ENCODE peak calls at places on chromosomes 5 and 9, in nine cellular contexts. F is neuronal stem cell; X is CD8-positive, alpha-beta T cell; T is H9; C is breast epithelium; Y is mammary epithelial cell; E is GM23338; K is ovary; D is PC-3. M is an unnamed sample. For H3K4me1 and H3K27me3, the result is how much of the 10 kb centered on the place peaks cover.

GRCh38 chr5:171521219-171521633 is 101.8 kb downstream of the FGF18 start:
- DNase-seq in F (no peak), X (no peak), T (peak), C (no peak), Y (peak), E (peak), K (peak), D (peak), M (no peak)

GRCh38 chr5:40734986-40735385 is 20.8 kb downstream of the TTC33 start:
- DNase-seq in F (no peak), X (no peak), T (no peak), C (no peak), Y (no peak), E (no peak), K (no peak), D (peak), M (no peak)

GRCh38 chr5:69498384-69498783 is 5.8 kb downstream of the OCLN start:
- DNase-seq in F (no peak), X (no peak), T (no peak), C (no peak), Y (no peak), E (no peak), K (no peak), D (peak), M (no peak)

GRCh38 chr5:55497712-55498111 is 37.1 kb downstream of the PLPP1 start:
- DNase-seq in F (no peak), X (no peak), T (no peak), C (no peak), Y (no peak), E (no peak), K (no peak), D (no peak), M (no peak)

GRCh38 chr9:806285-807156 is 35.0 kb upstream of the DMRT1 start:
- DNase-seq in F (peak), X (no peak), T (no peak), C (no peak), Y (peak), E (peak), K (no peak), D (peak), M (peak)

GRCh38 chr5:103862398-103862797 is 299.8 kb upstream of the NUDT12 start:
- DNase-seq in F (no peak), X (no peak), T (no peak), C (no peak), Y (no peak), E (no peak), K (no peak), D (no peak), M (no peak)

GRCh38 chr5:134142088-134142487 is 27.6 kb downstream of the TCF7 start:
- DNase-seq in F (no peak), X (no peak), T (peak), C (peak), Y (no peak), E (no peak), K (no peak), D (no peak), M (no peak)

GRCh38 chr9:112546149-112547012 is 59.8 kb downstream of the KIAA1958 start:
- DNase-seq in F (no peak), X (no peak), T (no peak), C (no peak), Y (peak), E (peak), K (no peak), D (no peak), M (no peak)

GRCh38 chr5:106454651-106455415 is 1215.9 kb downstream of the EFNA5 start:
- DNase-seq in F (peak), X (no peak), T (peak), C (no peak), Y (peak), E (peak), K (no peak), D (peak), M (no peak)

GRCh38 chr5:97044057-97044456 is 98.4 kb downstream of the LIX1 start:
- DNase-seq in F (no peak), X (no peak), T (peak), C (no peak), Y (peak), E (peak), K (no peak), D (peak), M (no peak)

GRCh38 chr5:111930407-111930806 is 173.4 kb upstream of the NREP start:
- DNase-seq in F (no peak), X (no peak), T (no peak), C (no peak), Y (no peak), E (no peak), K (no peak), D (no peak), M (no peak)

GRCh38 chr9:17021379-17021970 is 113.4 kb upstream of the CNTLN start:
- DNase-seq in F (no peak), X (no peak), T (no peak), C (no peak), Y (no peak), E (no peak), K (no peak), D (no peak), M (no peak)

GRCh38 chr9:120892748-120893584 is 16.0 kb upstream of the PHF19 start:
- DNase-seq in F (no peak), X (peak), T (no peak), C (no peak), Y (peak), E (no peak), K (no peak), D (peak), M (peak)

GRCh38 chr9:137030006-137030405 is 1.9 kb downstream of the FUT7 start:
- DNase-seq in F (no peak), X (no peak), T (no peak), C (no peak), Y (no peak), E (no peak), K (no peak), D (no peak), M (no peak)

GRCh38 chr9:113154936-113155335 is 4.1 kb downstream of the SLC31A2 start:
- DNase-seq in F (no peak), X (no peak), T (no peak), C (no peak), Y (no peak), E (no peak), K (no peak), D (no peak), M (no peak)

GRCh38 chr5:5288236-5288635 is 134.2 kb upstream of the ICE1 start:
- DNase-seq in F (no peak), X (no peak), T (no peak), C (no peak), Y (peak), E (no peak), K (no peak), D (peak), M (no peak)

GRCh38 chr5:105695916-105696315 is 1974.8 kb downstream of the EFNA5 start:
- DNase-seq in F (peak), X (no peak), T (peak), C (no peak), Y (no peak), E (peak), K (no peak), D (no peak), M (no peak)

GRCh38 chr5:148125641-148126040 is 42.7 kb upstream of the SPINK14 start:
- DNase-seq in F (no peak), X (no peak), T (no peak), C (no peak), Y (peak), E (peak), K (no peak), D (peak), M (no peak)

GRCh38 chr5:36422957-36423356 is 121.3 kb upstream of the RANBP3L start:
- DNase-seq in F (no peak), X (no peak), T (no peak), C (no peak), Y (peak), E (no peak), K (no peak), D (peak), M (no peak)

GRCh38 chr9:14221558-14221957 is 92.4 kb downstream of the NFIB start:
- DNase-seq in F (no peak), X (no peak), T (no peak), C (no peak), Y (peak), E (no peak), K (no peak), D (peak), M (no peak)

DNA sequence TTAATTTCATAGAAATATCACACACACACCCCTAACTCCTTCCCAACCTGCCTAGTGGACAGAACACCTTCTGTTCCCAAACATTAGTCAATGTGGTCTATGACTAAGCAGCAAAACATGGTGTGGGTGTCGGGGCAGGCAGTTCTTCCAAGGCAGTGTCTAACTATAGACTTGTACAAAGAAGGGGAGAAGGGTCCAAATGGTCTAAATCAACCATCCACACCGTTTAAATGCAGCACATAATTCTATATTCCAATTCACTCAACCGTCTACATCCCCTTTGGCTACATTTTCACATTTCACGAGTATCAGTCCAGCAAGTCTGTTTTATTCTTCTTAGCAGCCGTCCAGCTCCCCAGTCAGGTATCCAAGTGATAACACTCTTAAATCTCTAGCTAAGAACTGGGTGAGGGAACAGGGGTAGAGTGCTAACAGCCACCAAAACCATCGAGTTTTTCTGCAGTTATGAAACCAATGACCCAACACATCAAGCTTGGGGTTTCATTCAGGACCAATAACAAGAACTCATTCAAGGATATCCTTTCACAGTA is 3.4 kb downstream of the ZNF608 start:
- DNase-seq in F (no peak), X (no peak), T (no peak), C (peak), Y (peak), E (no peak), K (peak), D (peak), M (no peak)
- H3K4me1 ChIP-seq in F (under half), X (under half), T (under half), C (under half), Y (under half), E (half or more), K (under half), D (half or more), M (under half)

GRCh38 chr5:176521699-176522263 is 15.4 kb downstream of the RNF44 start:
- DNase-seq in F (no peak), X (no peak), T (no peak), C (no peak), Y (no peak), E (no peak), K (no peak), D (no peak), M (no peak)
- H3K27me3 ChIP-seq in F (under half), X (under half), T (under half), C (under half), Y (under half), E (under half), K (under half), D (under half), M (under half)

GRCh38 chr5:39158127-39158593 is 61.2 kb downstream of the FYB1 start:
- DNase-seq in F (no peak), X (no peak), T (no peak), C (no peak), Y (peak), E (no peak), K (no peak), D (peak), M (peak)

GRCh38 chr5:39159986-39160490 is 59.3 kb downstream of the FYB1 start:
- DNase-seq in F (no peak), X (no peak), T (no peak), C (no peak), Y (no peak), E (no peak), K (no peak), D (no peak), M (no peak)

GRCh38 chr5:39157679-39158078 is 61.7 kb downstream of the FYB1 start:
- DNase-seq in F (no peak), X (no peak), T (no peak), C (no peak), Y (no peak), E (no peak), K (no peak), D (no peak), M (no peak)

GRCh38 chr5:39158786-39159185 is 60.6 kb downstream of the FYB1 start:
- DNase-seq in F (no peak), X (no peak), T (no peak), C (no peak), Y (no peak), E (no peak), K (no peak), D (no peak), M (no peak)

GRCh38 chr5:39156082-39156481 is 63.3 kb downstream of the FYB1 start:
- DNase-seq in F (no peak), X (no peak), T (no peak), C (no peak), Y (no peak), E (no peak), K (no peak), D (no peak), M (no peak)
- H3K4me1 ChIP-seq in F (under half), X (half or more), T (under half), C (under half), Y (under half), E (under half), K (under half), D (under half), M (half or more)

DNA sequence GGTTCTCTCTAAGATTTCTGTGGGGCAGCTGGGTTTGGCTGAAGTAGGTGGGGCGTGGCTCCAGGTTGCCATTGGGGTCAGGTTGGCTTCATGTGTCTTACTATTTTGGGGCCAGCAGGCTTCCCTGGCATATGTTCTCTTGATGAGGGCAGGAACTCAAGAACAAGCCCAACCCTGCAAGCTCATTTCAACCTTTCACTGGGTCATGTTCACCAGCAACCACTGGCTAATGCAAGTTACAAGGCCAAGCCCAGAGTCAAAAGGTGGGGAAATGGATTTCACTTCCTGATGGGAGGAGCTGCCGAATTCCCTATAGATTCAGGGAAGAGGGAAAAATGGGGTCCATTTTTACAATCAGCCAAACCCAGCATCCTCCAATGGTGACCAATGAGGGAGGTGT is 34.0 kb upstream of the HAND1 start:
- DNase-seq in F (no peak), X (no peak), T (no peak), C (no peak), Y (no peak), E (no peak), K (no peak), D (no peak), M (no peak)
- H3K27me3 ChIP-seq in F (under half), X (under half), T (under half), C (under half), Y (under half), E (under half), K (under half), D (under half), M (under half)